ENCODE peak calls at places on chromosome 6, in eight cellular contexts. One of them, this sample, is unnamed.

GRCh38 chr6:127022297-127022696 is 96.2 kb upstream of the RSPO3 start:
- DNase-seq in NCI-H446: peak
- DNase-seq in anterior cingulate cortex: no peak
- DNase-seq in NCI-H1105: peak
- DNase-seq in cardiac muscle cell: no peak
- DNase-seq in T follicular helper cell: no peak
- DNase-seq in NCI-H1092: peak
- DNase-seq in RPMI8226: peak
- DNase-seq in this sample: peak

GRCh38 chr6:1609662-1610496 is at the start of gene FOXC1:
- DNase-seq in NCI-H446: peak
- DNase-seq in anterior cingulate cortex: no peak
- DNase-seq in NCI-H1105: peak
- DNase-seq in T follicular helper cell: no peak
- DNase-seq in RPMI8226: peak
- DNase-seq in NCI-H1092: no peak
- DNase-seq in cardiac muscle cell: peak
- DNase-seq in this sample: peak

GRCh38 chr6:110530671-110531070 is 54.3 kb upstream of the SLC22A16 start:
- DNase-seq in NCI-H446: no peak
- DNase-seq in NCI-H1105: no peak
- DNase-seq in NCI-H1092: no peak
- DNase-seq in anterior cingulate cortex: no peak
- DNase-seq in T follicular helper cell: no peak
- DNase-seq in cardiac muscle cell: no peak
- DNase-seq in RPMI8226: no peak
- DNase-seq in this sample: no peak

GRCh38 chr6:35092362-35093117 is 48.6 kb downstream of the TCP11 start:
- DNase-seq in cardiac muscle cell: no peak
- DNase-seq in NCI-H1092: no peak
- DNase-seq in anterior cingulate cortex: no peak
- DNase-seq in RPMI8226: no peak
- DNase-seq in T follicular helper cell: no peak
- DNase-seq in NCI-H1105: peak
- DNase-seq in NCI-H446: no peak
- DNase-seq in this sample: no peak

GRCh38 chr6:166395351-166395750 is 12.6 kb upstream of the MPC1 start:
- DNase-seq in NCI-H446: no peak
- DNase-seq in NCI-H1105: no peak
- DNase-seq in NCI-H1092: no peak
- DNase-seq in T follicular helper cell: no peak
- DNase-seq in cardiac muscle cell: no peak
- DNase-seq in RPMI8226: no peak
- DNase-seq in anterior cingulate cortex: no peak
- DNase-seq in this sample: no peak

GRCh38 chr6:69265706-69266105 is 531.1 kb downstream of the LMBRD1 start:
- DNase-seq in T follicular helper cell: no peak
- DNase-seq in NCI-H1105: no peak
- DNase-seq in NCI-H1092: no peak
- DNase-seq in NCI-H446: no peak
- DNase-seq in anterior cingulate cortex: no peak
- DNase-seq in cardiac muscle cell: no peak
- DNase-seq in RPMI8226: no peak
- DNase-seq in this sample: no peak

GRCh38 chr6:168122011-168122410 is 43.0 kb upstream of the FRMD1 start:
- DNase-seq in NCI-H1105: no peak
- DNase-seq in NCI-H446: no peak
- DNase-seq in anterior cingulate cortex: no peak
- DNase-seq in NCI-H1092: no peak
- DNase-seq in RPMI8226: no peak
- DNase-seq in cardiac muscle cell: no peak
- DNase-seq in T follicular helper cell: no peak
- DNase-seq in this sample: no peak

GRCh38 chr6:32255212-32256153 is 31.6 kb upstream of the NOTCH4 start:
- DNase-seq in T follicular helper cell: peak
- DNase-seq in anterior cingulate cortex: no peak
- DNase-seq in NCI-H1105: no peak
- DNase-seq in NCI-H446: no peak
- DNase-seq in RPMI8226: peak
- DNase-seq in cardiac muscle cell: peak
- DNase-seq in NCI-H1092: no peak
- DNase-seq in this sample: peak

GRCh38 chr6:140319209-140319608 is 944.8 kb upstream of the CITED2 start:
- DNase-seq in NCI-H1092: no peak
- DNase-seq in cardiac muscle cell: no peak
- DNase-seq in RPMI8226: peak
- DNase-seq in NCI-H1105: no peak
- DNase-seq in T follicular helper cell: no peak
- DNase-seq in NCI-H446: no peak
- DNase-seq in anterior cingulate cortex: no peak
- DNase-seq in this sample: no peak

GRCh38 chr6:126175251-126175650 is 164.7 kb upstream of the CENPW start:
- DNase-seq in NCI-H1092: no peak
- DNase-seq in NCI-H1105: no peak
- DNase-seq in RPMI8226: no peak
- DNase-seq in anterior cingulate cortex: no peak
- DNase-seq in cardiac muscle cell: no peak
- DNase-seq in T follicular helper cell: no peak
- DNase-seq in NCI-H446: no peak
- DNase-seq in this sample: no peak

GRCh38 chr6:31834367-31834703 is 6.8 kb downstream of the HSPA1B start:
- DNase-seq in cardiac muscle cell: peak
- DNase-seq in NCI-H1092: peak
- DNase-seq in T follicular helper cell: no peak
- DNase-seq in RPMI8226: peak
- DNase-seq in anterior cingulate cortex: peak
- DNase-seq in NCI-H1105: peak
- DNase-seq in NCI-H446: peak
- DNase-seq in this sample: peak

GRCh38 chr6:26305097-26305841 is 59.7 kb upstream of the BTN3A2 start:
- DNase-seq in cardiac muscle cell: peak
- DNase-seq in NCI-H1105: no peak
- DNase-seq in T follicular helper cell: no peak
- DNase-seq in RPMI8226: peak
- DNase-seq in NCI-H1092: no peak
- DNase-seq in anterior cingulate cortex: no peak
- DNase-seq in NCI-H446: no peak
- DNase-seq in this sample: peak

GRCh38 chr6:137933696-137934095 is 66.6 kb downstream of the TNFAIP3 start:
- DNase-seq in NCI-H446: no peak
- DNase-seq in NCI-H1092: no peak
- DNase-seq in NCI-H1105: no peak
- DNase-seq in cardiac muscle cell: no peak
- DNase-seq in T follicular helper cell: no peak
- DNase-seq in RPMI8226: peak
- DNase-seq in anterior cingulate cortex: no peak
- DNase-seq in this sample: peak

GRCh38 chr6:95802978-95803377 is 212.8 kb upstream of the FUT9 start:
- DNase-seq in NCI-H1105: no peak
- DNase-seq in NCI-H1092: no peak
- DNase-seq in T follicular helper cell: no peak
- DNase-seq in cardiac muscle cell: no peak
- DNase-seq in RPMI8226: no peak
- DNase-seq in anterior cingulate cortex: no peak
- DNase-seq in NCI-H446: no peak
- DNase-seq in this sample: no peak

GRCh38 chr6:43876602-43877001 is 106.6 kb downstream of the VEGFA start:
- DNase-seq in NCI-H1092: no peak
- DNase-seq in cardiac muscle cell: no peak
- DNase-seq in RPMI8226: no peak
- DNase-seq in NCI-H1105: no peak
- DNase-seq in NCI-H446: no peak
- DNase-seq in anterior cingulate cortex: no peak
- DNase-seq in T follicular helper cell: no peak
- DNase-seq in this sample: no peak

GRCh38 chr6:163356324-163356723 is 58.2 kb upstream of the QKI start:
- DNase-seq in cardiac muscle cell: peak
- DNase-seq in T follicular helper cell: no peak
- DNase-seq in NCI-H446: no peak
- DNase-seq in anterior cingulate cortex: no peak
- DNase-seq in RPMI8226: no peak
- DNase-seq in NCI-H1092: no peak
- DNase-seq in NCI-H1105: no peak
- DNase-seq in this sample: peak

GRCh38 chr6:148565931-148566663 is 180.7 kb upstream of the UST start:
- DNase-seq in NCI-H1105: no peak
- DNase-seq in RPMI8226: no peak
- DNase-seq in anterior cingulate cortex: no peak
- DNase-seq in NCI-H446: no peak
- DNase-seq in NCI-H1092: no peak
- DNase-seq in cardiac muscle cell: no peak
- DNase-seq in T follicular helper cell: no peak
- DNase-seq in this sample: no peak

GRCh38 chr6:156557269-156557885 is 219.8 kb upstream of the ARID1B start:
- DNase-seq in anterior cingulate cortex: no peak
- DNase-seq in NCI-H446: no peak
- DNase-seq in NCI-H1092: peak
- DNase-seq in cardiac muscle cell: peak
- DNase-seq in T follicular helper cell: no peak
- DNase-seq in NCI-H1105: no peak
- DNase-seq in RPMI8226: no peak
- DNase-seq in this sample: no peak